ENCODE peak calls at places on chromosome 7, in six cellular contexts. E is right lobe of liver, O is suprapubic skin, B is esophagus squamous epithelium, J is breast epithelium, K is stomach. T is an unnamed sample.

GRCh38 chr7:140656548-140657515 is 15.9 kb upstream of the ADCK2 start:
- DNase-seq in K (peak; percentile 80), O (peak; percentile 79), E (peak; percentile 55), B (no peak), J (peak; percentile 71), T (peak; percentile 70)

GRCh38 chr7:100559127-100559526 is 14.6 kb downstream of the SAP25 start:
- DNase-seq in B (no peak), O (no peak), E (no peak), K (no peak), J (no peak), T (no peak)

GRCh38 chr7:104264281-104264680 is 56.5 kb upstream of the ORC5 start:
- DNase-seq in J (no peak), K (no peak), E (no peak), B (no peak), O (no peak), T (no peak)

GRCh38 chr7:30971840-30972563 is 8.2 kb downstream of the GHRHR start:
- DNase-seq in B (no peak), J (no peak), E (no peak), K (no peak), O (peak; percentile 45), T (no peak)

GRCh38 chr7:32479574-32480200 is 10.5 kb downstream of the LSM5 start:
- DNase-seq in E (no peak), B (no peak), J (no peak), O (no peak), K (no peak), T (no peak)

GRCh38 chr7:124201768-124202349 is 169.0 kb upstream of the TMEM229A start:
- DNase-seq in J (no peak), O (no peak), E (no peak), B (no peak), K (no peak), T (no peak)

GRCh38 chr7:107980671-107981190 is 22.2 kb downstream of the LAMB1 start:
- DNase-seq in J (no peak), O (no peak), B (no peak), E (no peak), K (no peak), T (no peak)

GRCh38 chr7:75989726-75990388 is 4.5 kb downstream of the TMEM120A start:
- DNase-seq in E (peak; percentile 33), J (no peak), K (no peak), O (no peak), B (no peak), T (peak; percentile 90)

GRCh38 chr7:4712371-4713182 is 30.5 kb downstream of the FOXK1 start:
- DNase-seq in J (no peak), O (no peak), K (no peak), E (peak; percentile 50), B (no peak), T (no peak)

GRCh38 chr7:91784469-91784868 is 96.0 kb downstream of the MTERF1 start:
- DNase-seq in B (no peak), J (no peak), O (no peak), E (no peak), K (no peak), T (no peak)

GRCh38 chr7:29957521-29957920 is 32.1 kb downstream of the SCRN1 start:
- DNase-seq in E (no peak), O (no peak), J (no peak), B (no peak), K (no peak), T (no peak)

GRCh38 chr7:36396150-36396549 is 6.5 kb downstream of the ANLN start:
- DNase-seq in E (no peak), O (no peak), B (no peak), K (no peak), J (no peak), T (no peak)

GRCh38 chr7:19080076-19080475 is 37.4 kb downstream of the TWIST1 start:
- DNase-seq in K (no peak), B (no peak), J (no peak), O (no peak), E (no peak), T (no peak)

GRCh38 chr7:92944633-92945032 is 108.3 kb upstream of the CDK6 start:
- DNase-seq in B (no peak), K (no peak), E (no peak), J (peak; percentile 20), O (no peak), T (no peak)

GRCh38 chr7:106038916-106039315 is 73.2 kb downstream of the SYPL1 start:
- DNase-seq in O (no peak), K (no peak), E (no peak), J (no peak), B (no peak), T (no peak)

GRCh38 chr7:134875867-134876266 is 96.4 kb downstream of the CALD1 start:
- DNase-seq in E (no peak), K (no peak), B (no peak), O (no peak), J (no peak), T (no peak)

GRCh38 chr7:67551027-67551426 is 554.4 kb downstream of the TYW1 start:
- DNase-seq in O (no peak), J (no peak), K (no peak), B (no peak), E (no peak), T (peak; percentile 80)

GRCh38 chr7:22586806-22587180 is 86.8 kb upstream of the STEAP1B start:
- DNase-seq in K (no peak), B (no peak), E (no peak), O (no peak), J (no peak), T (peak; percentile 27)

GRCh38 chr7:137129025-137129424 is 214.5 kb downstream of the PTN start:
- DNase-seq in K (no peak), J (no peak), O (no peak), E (no peak), B (no peak), T (no peak)

GRCh38 chr7:106887376-106887775 is 22.3 kb downstream of the PIK3CG start:
- DNase-seq in K (no peak), E (no peak), O (no peak), J (no peak), B (no peak), T (no peak)

DNA sequence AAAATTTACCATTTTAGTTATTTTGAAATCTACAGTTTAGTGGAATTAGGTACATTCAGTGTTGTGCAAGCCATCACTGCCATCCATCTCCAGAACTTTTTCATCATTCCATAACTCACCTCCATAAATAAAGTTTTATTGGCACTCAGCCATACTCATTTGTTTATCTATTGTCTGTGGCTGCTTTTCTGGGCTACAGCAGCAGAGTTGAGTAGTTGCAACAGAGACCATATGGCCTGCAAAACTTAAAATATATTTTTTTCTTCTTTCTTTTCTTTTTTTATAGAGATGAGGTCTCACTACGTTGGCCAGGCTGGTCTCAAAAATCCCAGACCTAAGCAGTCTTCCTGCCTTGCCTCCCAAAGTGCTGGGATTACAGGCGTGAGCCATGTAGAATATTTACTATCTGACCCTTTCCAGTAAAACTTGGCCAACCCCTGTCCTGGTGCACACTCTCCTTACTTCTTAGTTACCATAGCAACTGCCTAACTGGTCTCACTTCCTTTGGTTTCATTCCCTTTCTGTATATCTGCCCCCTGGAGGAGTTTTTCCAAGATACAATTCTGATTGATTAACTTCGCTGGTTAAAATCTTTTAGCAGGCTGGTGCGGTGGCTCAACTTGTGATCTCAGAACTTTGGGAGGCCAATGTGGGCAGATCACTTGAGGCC is 133.2 kb downstream of the CUX1 start:
- DNase-seq in J (no peak), O (no peak), B (no peak), K (no peak), E (no peak), T (no peak)
- TF ChIP-seq POLR2A in J (no peak), O (no peak), B (no peak), K (no peak), E (no peak), T (no peak)

GRCh38 chr7:151206914-151207313 is 3.4 kb downstream of the H2BK1 start:
- DNase-seq in O (no peak), E (no peak), J (no peak), B (no peak), K (no peak), T (no peak)

GRCh38 chr7:151207315-151207714 is 3.0 kb downstream of the H2BK1 start:
- DNase-seq in J (no peak), O (no peak), B (no peak), K (no peak), E (no peak), T (no peak)

GRCh38 chr7:151207796-151208195 is 2.5 kb downstream of the H2BK1 start:
- DNase-seq in J (no peak), E (no peak), B (no peak), K (no peak), O (no peak), T (no peak)

GRCh38 chr7:151204383-151205032 is 5.8 kb downstream of the H2BK1 start:
- DNase-seq in J (no peak), K (no peak), E (no peak), B (no peak), O (peak; percentile 71), T (no peak)

GRCh38 chr7:151205749-151206148 is 4.5 kb downstream of the H2BK1 start:
- DNase-seq in J (no peak), B (no peak), E (no peak), K (no peak), O (no peak), T (no peak)
- H3K27me3 ChIP-seq in J (peaks cover 7% of the 10 kb centered on the region), B (no peaks in the 10 kb centered on the region), E (no peaks in the 10 kb centered on the region), K (peaks cover 21% of the 10 kb centered on the region), O (peaks cover 12% of the 10 kb centered on the region), T (no peaks in the 10 kb centered on the region)

DNA sequence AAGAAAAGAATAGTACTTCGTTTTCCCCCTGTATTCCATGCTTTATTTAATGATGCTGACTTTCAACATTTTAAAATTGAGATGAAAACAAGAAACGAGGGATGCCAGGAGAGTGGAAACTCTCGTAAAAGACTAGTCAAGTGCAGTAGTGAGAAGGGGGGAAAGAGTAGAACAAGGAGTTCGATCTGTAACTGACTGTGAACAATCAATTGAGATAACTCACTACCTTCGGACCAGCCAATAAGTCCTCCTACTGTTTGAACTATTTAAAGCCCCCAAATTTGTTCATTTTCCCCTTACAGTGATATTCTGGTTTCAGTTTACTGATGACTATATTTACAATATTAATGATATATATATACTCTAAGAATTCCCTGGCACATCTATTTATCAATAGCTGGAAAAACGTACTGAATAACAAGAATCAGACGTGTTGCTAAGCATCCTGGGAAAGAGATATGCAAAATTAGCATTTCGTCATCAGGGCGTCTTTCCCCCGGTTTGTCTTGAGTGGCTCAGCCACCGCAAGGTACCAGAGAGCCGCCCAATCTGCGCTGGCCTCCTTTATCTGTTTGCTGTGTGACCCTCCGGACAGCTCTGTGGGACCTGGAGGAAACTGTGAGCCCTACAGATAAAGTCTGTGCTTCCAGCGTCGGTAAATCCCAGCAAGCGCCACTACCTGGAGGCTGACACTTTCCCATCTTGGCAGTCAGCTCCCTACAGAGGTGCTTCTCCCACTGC is 41.1 kb downstream of the PDIA4 start:
- DNase-seq in O (peak; percentile 95), K (peak; percentile 83), E (peak; percentile 82), J (peak; percentile 80), B (peak; percentile 31), T (peak; percentile 83)
- TF ChIP-seq POLR2A in O (no peak), K (no peak), E (no peak), J (no peak), B (peak; percentile 28), T (peak; percentile 45)

DNA sequence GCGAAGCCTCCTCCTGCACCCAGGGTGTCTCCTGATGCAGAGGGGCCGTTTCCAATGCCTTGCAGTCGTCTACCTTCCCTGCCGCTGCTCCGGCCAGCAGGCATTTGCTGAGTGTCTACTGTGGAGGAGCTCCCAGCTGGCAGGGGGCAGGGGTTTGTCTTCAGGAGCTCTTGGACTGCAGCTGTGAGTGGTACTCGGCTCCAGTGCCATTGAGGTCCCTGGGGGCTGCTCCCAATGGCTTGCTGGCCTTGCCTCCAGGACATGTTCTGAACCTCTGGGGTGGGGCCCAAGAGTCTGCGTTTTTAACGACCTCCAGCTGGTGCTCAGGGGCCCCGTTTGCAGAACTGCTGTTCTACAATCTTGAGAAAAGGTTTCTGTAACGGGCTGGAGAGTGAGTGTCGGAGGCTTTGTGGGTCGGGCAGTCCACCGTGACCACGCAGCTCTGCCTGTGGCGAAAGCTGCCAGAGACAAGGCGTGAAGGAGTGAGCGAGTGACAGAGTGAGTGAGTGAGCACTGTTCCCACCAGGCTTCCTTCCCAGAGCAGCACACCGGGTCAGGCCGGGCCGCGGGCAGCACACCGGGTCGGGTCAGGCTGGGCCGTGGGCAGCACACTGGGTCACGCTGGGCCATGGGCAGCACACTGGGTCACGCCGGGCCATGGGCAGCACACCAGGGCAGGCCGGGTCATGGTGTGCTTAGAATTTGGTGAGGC is 520.2 kb downstream of the PTPRN2 start:
- DNase-seq in K (no peak), O (no peak), B (no peak), E (no peak), J (no peak), T (no peak)
- H3K27me3 ChIP-seq in K (no peaks in the 10 kb centered on the region), O (no peaks in the 10 kb centered on the region), B (no peaks in the 10 kb centered on the region), E (no peaks in the 10 kb centered on the region), J (no peaks in the 10 kb centered on the region), T (no peaks in the 10 kb centered on the region)